ENCODE peak calls at places on chromosomes 7 and 10, in ten cellular contexts. U, Q, V, T, H, O, I, L, F and S are unnamed samples. For H3K9me3 and H3K36me3, the result is how much of the 10 kb centered on the place peaks cover.

GRCh38 chr7:74180866-74181265 is 6.7 kb downstream of the EIF4H start:
- DNase-seq in U (no peak), Q (no peak), V (no peak), T (no peak), H (no peak), O (no peak), I (no peak), L (no peak), F (no peak), S (no peak)

GRCh38 chr10:47329905-47330304 is 7.7 kb downstream of the GDF2 start:
- DNase-seq in U (no peak), Q (no peak), V (no peak), T (no peak), H (no peak), O (no peak), I (no peak), L (no peak), F (no peak), S (no peak)

GRCh38 chr7:28572321-28573058 is 160.2 kb downstream of the CREB5 start:
- DNase-seq in U (no peak), Q (no peak), V (no peak), T (no peak), H (no peak), O (no peak), I (no peak), L (no peak), F (no peak), S (no peak)

GRCh38 chr10:132588301-132589013 is 50.9 kb downstream of the INPP5A start:
- DNase-seq in U (no peak), Q (peak), V (no peak), T (no peak), H (no peak), O (peak), I (peak), L (no peak), F (no peak), S (no peak)

GRCh38 chr10:75512534-75512933 is 81.1 kb downstream of the LRMDA start:
- DNase-seq in U (peak), Q (peak), V (no peak), T (peak), H (no peak), O (no peak), I (no peak), L (no peak), F (no peak), S (no peak)

GRCh38 chr10:74641659-74642058 is 184.7 kb upstream of the KAT6B start:
- DNase-seq in U (no peak), Q (no peak), V (no peak), T (no peak), H (no peak), O (no peak), I (no peak), L (no peak), F (no peak), S (no peak)

GRCh38 chr10:57535306-57535705 is 732.4 kb downstream of the IPMK start:
- DNase-seq in U (no peak), Q (no peak), V (no peak), T (no peak), H (no peak), O (no peak), I (no peak), L (no peak), F (no peak), S (no peak)

GRCh38 chr10:131936756-131937155 is 35.9 kb downstream of the PPP2R2D start:
- DNase-seq in U (no peak), Q (no peak), V (no peak), T (no peak), H (no peak), O (no peak), I (no peak), L (no peak), F (no peak), S (no peak)

GRCh38 chr10:48760983-48761382 is 76.3 kb downstream of the WDFY4 start:
- DNase-seq in U (no peak), Q (no peak), V (no peak), T (no peak), H (no peak), O (no peak), I (no peak), L (no peak), F (no peak), S (no peak)

GRCh38 chr7:16668049-16668858 is 22.3 kb downstream of the BZW2 start:
- DNase-seq in U (peak), Q (peak), V (no peak), T (peak), H (no peak), O (peak), I (no peak), L (peak), F (no peak), S (peak)

GRCh38 chr10:123148414-123149161 is 652 bp downstream of the HMX2 start:
- DNase-seq in U (peak), Q (no peak), V (no peak), T (no peak), H (peak), O (no peak), I (no peak), L (no peak), F (no peak), S (peak)

GRCh38 chr7:17599733-17600685 is 301.6 kb downstream of the AHR start:
- DNase-seq in U (peak), Q (no peak), V (no peak), T (peak), H (no peak), O (no peak), I (peak), L (no peak), F (no peak), S (peak)

GRCh38 chr7:22718200-22718711 is 8.7 kb upstream of the IL6 start:
- DNase-seq in U (peak), Q (no peak), V (no peak), T (peak), H (no peak), O (no peak), I (peak), L (no peak), F (no peak), S (no peak)

GRCh38 chr10:69517271-69517848 is 55.9 kb downstream of the NEUROG3 start:
- DNase-seq in U (no peak), Q (no peak), V (no peak), T (no peak), H (no peak), O (no peak), I (no peak), L (no peak), F (no peak), S (no peak)

GRCh38 chr10:116669080-116669479 is 48.3 kb downstream of the PNLIPRP2 start:
- DNase-seq in U (no peak), Q (no peak), V (no peak), T (no peak), H (peak), O (no peak), I (no peak), L (no peak), F (no peak), S (peak)

GRCh38 chr10:116669832-116670644 is 49.3 kb downstream of the PNLIPRP2 start:
- DNase-seq in U (no peak), Q (no peak), V (no peak), T (no peak), H (peak), O (peak), I (no peak), L (no peak), F (peak), S (no peak)

GRCh38 chr10:116667484-116667883 is 46.7 kb downstream of the PNLIPRP2 start:
- DNase-seq in U (no peak), Q (no peak), V (no peak), T (no peak), H (no peak), O (no peak), I (no peak), L (no peak), F (no peak), S (no peak)

GRCh38 chr10:116668018-116668417 is 47.3 kb downstream of the PNLIPRP2 start:
- DNase-seq in U (no peak), Q (no peak), V (no peak), T (no peak), H (peak), O (no peak), I (no peak), L (no peak), F (no peak), S (no peak)

DNA sequence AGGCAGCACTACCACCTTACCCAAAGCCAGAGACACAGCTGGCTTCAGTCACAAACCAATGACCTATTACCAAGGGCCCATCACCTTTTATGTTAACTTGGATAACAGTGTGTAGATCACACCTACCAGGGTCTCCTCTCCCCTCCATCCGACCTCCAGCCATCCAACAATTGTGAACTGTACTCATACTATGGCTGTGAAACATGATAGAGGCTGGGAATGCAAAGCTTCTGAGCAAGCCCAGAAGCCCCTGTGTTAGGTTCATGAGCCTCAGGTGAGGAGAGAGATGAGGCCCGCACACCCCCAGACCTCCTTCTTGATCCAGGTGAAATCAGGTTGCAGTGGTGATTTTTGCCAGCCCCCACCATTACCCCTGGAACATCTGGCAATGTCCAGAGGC is 47.7 kb downstream of the PNLIPRP2 start:
- DNase-seq in U (no peak), Q (no peak), V (no peak), T (no peak), H (no peak), O (no peak), I (no peak), L (no peak), F (no peak), S (no peak)
- H3K9me3 ChIP-seq in U (under half), Q (under half), V (under half), T (under half), H (under half), O (under half), I (under half), L (under half), F (under half), S (under half)

GRCh38 chr7:92809397-92810241 is 26.8 kb downstream of the CDK6 start:
- DNase-seq in U (peak), Q (peak), V (peak), T (peak), H (no peak), O (peak), I (peak), L (peak), F (peak), S (peak)
- H3K4me3 ChIP-seq in U (no peak), Q (no peak), V (no peak), T (peak), H (no peak), O (no peak), I (no peak), L (no peak), F (no peak), S (no peak)

DNA sequence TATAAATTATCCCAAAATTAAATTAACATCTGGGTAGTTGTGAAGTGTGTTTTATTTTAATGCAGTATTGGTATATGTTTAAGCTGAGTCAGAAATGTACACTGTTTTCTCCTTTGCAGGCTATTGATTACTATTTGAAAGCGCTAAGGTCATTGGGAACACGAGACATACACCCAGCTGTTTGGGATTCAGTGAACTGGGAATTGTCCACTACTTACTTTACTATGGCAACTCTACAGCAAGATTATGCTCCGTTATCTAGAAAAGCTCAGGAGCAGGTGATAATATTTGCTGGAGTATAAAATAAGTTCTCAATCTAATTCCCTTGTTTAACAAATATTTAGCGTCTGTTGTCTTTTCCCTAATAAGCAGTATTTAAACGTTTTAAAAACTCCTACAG is 27.9 kb downstream of the EDRF1 start:
- DNase-seq in U (no peak), Q (no peak), V (no peak), T (no peak), H (no peak), O (no peak), I (no peak), L (no peak), F (no peak), S (no peak)
- H3K36me3 ChIP-seq in U (under half), Q (under half), V (half or more), T (half or more), H (under half), O (under half), I (under half), L (half or more), F (half or more), S (half or more)

DNA sequence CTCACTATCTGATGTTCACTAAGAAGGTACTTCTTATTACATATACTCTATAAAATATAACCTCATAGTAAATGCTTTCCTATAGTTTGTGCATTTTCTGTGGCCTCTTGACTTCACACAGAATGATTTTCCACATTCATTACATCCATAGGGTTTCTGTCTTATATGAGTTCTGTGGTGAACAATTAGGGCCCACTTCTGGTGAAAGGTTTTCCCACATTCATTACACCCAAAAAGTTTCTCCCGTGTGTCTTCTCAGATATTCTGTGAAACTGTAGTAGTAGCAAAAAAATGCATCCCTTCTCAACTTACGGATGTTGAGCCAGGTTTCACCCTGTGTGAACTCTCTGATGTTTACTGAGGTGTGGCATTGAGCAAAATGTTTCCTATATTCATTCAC is 119.3 kb downstream of the ZNF33B start:
- DNase-seq in U (no peak), Q (no peak), V (no peak), T (no peak), H (no peak), O (no peak), I (no peak), L (no peak), F (no peak), S (no peak)
- H3K9me3 ChIP-seq in U (half or more), Q (under half), V (half or more), T (under half), H (half or more), O (under half), I (under half), L (half or more), F (under half), S (under half)

GRCh38 chr7:4885317-4885807 is 1.8 kb upstream of the RADIL start:
- DNase-seq in U (no peak), Q (no peak), V (no peak), T (no peak), H (no peak), O (no peak), I (no peak), L (no peak), F (no peak), S (no peak)

GRCh38 chr7:4886671-4887070 is 3.2 kb upstream of the RADIL start:
- DNase-seq in U (no peak), Q (no peak), V (no peak), T (no peak), H (no peak), O (no peak), I (no peak), L (no peak), F (no peak), S (no peak)

GRCh38 chr7:4882742-4883351 is 669 bp downstream of the RADIL start:
- DNase-seq in U (no peak), Q (no peak), V (no peak), T (no peak), H (peak), O (no peak), I (no peak), L (no peak), F (peak), S (no peak)

GRCh38 chr7:4882169-4882741 is 1.3 kb downstream of the RADIL start:
- DNase-seq in U (no peak), Q (peak), V (no peak), T (peak), H (peak), O (peak), I (peak), L (peak), F (peak), S (peak)

GRCh38 chr7:4883352-4884144 is at the start of gene RADIL:
- DNase-seq in U (peak), Q (peak), V (peak), T (peak), H (peak), O (peak), I (peak), L (peak), F (peak), S (peak)
- H3K4me3 ChIP-seq in U (no peak), Q (peak), V (no peak), T (peak), H (peak), O (peak), I (peak), L (peak), F (peak), S (peak)

GRCh38 chr10:21740989-21741388 is 207.0 kb downstream of the MLLT10 start:
- DNase-seq in U (no peak), Q (no peak), V (no peak), T (no peak), H (no peak), O (no peak), I (no peak), L (no peak), F (no peak), S (no peak)
- H3K36me3 ChIP-seq in U (under half), Q (under half), V (half or more), T (under half), H (under half), O (under half), I (under half), L (under half), F (under half), S (half or more)

GRCh38 chr10:9228770-9229169 is 1174.3 kb downstream of the GATA3 start:
- DNase-seq in U (peak), Q (no peak), V (no peak), T (peak), H (no peak), O (no peak), I (no peak), L (no peak), F (no peak), S (peak)
- H3K9me3 ChIP-seq in U (under half), Q (under half), V (under half), T (under half), H (under half), O (under half), I (under half), L (under half), F (under half), S (under half)